ENCODE peak calls at places on chromosomes 11 and 22, in five cellular contexts. One of them, this sample, is unnamed.

GRCh38 chr22:37419916-37420655 is 7.2 kb downstream of the ELFN2 start:
- DNase-seq in HepG2: no peak
- DNase-seq in WTC11: peak; percentile 64
- DNase-seq in A549: no peak
- DNase-seq in GM12878: no peak
- DNase-seq in this sample: peak; percentile 6

GRCh38 chr11:112731538-112731937 is 229.7 kb upstream of the NCAM1 start:
- DNase-seq in HepG2: no peak
- DNase-seq in WTC11: no peak
- DNase-seq in A549: no peak
- DNase-seq in GM12878: no peak
- DNase-seq in this sample: no peak

GRCh38 chr22:48734359-48734758 is 1093.3 kb downstream of the BRD1 start:
- DNase-seq in HepG2: no peak
- DNase-seq in WTC11: no peak
- DNase-seq in A549: no peak
- DNase-seq in GM12878: no peak
- DNase-seq in this sample: no peak

GRCh38 chr22:26416670-26417270 is 12.3 kb upstream of the ASPHD2 start:
- DNase-seq in HepG2: no peak
- DNase-seq in WTC11: peak; percentile 58
- DNase-seq in A549: no peak
- DNase-seq in GM12878: no peak
- DNase-seq in this sample: no peak

GRCh38 chr11:112173152-112173551 is 2.2 kb upstream of the BCO2 start:
- DNase-seq in HepG2: no peak
- DNase-seq in WTC11: no peak
- DNase-seq in A549: no peak
- DNase-seq in GM12878: no peak
- DNase-seq in this sample: peak; percentile 11

GRCh38 chr22:44159811-44160210 is 20.9 kb upstream of the PARVG start:
- DNase-seq in HepG2: no peak
- DNase-seq in WTC11: no peak
- DNase-seq in A549: no peak
- DNase-seq in GM12878: no peak
- DNase-seq in this sample: no peak

GRCh38 chr11:86595401-86595800 is 77.0 kb downstream of the ME3 start:
- DNase-seq in HepG2: no peak
- DNase-seq in WTC11: no peak
- DNase-seq in A549: no peak
- DNase-seq in GM12878: no peak
- DNase-seq in this sample: no peak

GRCh38 chr11:111395081-111395480 is 16.0 kb upstream of the POU2AF1 start:
- DNase-seq in HepG2: peak; percentile 93
- DNase-seq in WTC11: no peak
- DNase-seq in A549: no peak
- DNase-seq in GM12878: no peak
- DNase-seq in this sample: no peak

GRCh38 chr11:94664336-94664735 is 97.2 kb downstream of the PIWIL4 start:
- DNase-seq in HepG2: no peak
- DNase-seq in WTC11: no peak
- DNase-seq in A549: peak; percentile 5
- DNase-seq in GM12878: no peak
- DNase-seq in this sample: no peak

GRCh38 chr22:45547016-45547345 is 44.3 kb downstream of the FBLN1 start:
- DNase-seq in HepG2: no peak
- DNase-seq in WTC11: no peak
- DNase-seq in A549: no peak
- DNase-seq in GM12878: no peak
- DNase-seq in this sample: no peak

GRCh38 chr11:111719379-111719778 is 46.8 kb downstream of the PPP2R1B start:
- DNase-seq in HepG2: no peak
- DNase-seq in WTC11: no peak
- DNase-seq in A549: no peak
- DNase-seq in GM12878: no peak
- DNase-seq in this sample: no peak

GRCh38 chr11:108206171-108206570 is 16.3 kb downstream of the NPAT start:
- DNase-seq in HepG2: no peak
- DNase-seq in WTC11: no peak
- DNase-seq in A549: no peak
- DNase-seq in GM12878: no peak
- DNase-seq in this sample: no peak

GRCh38 chr11:69535928-69536327 is 54.5 kb downstream of the LINC01488 start:
- DNase-seq in HepG2: no peak
- DNase-seq in WTC11: no peak
- DNase-seq in A549: no peak
- DNase-seq in GM12878: no peak
- DNase-seq in this sample: no peak

GRCh38 chr22:31350410-31350863 is 4.3 kb upstream of the PATZ1 start:
- DNase-seq in HepG2: peak; percentile 90
- DNase-seq in WTC11: peak; percentile 37
- DNase-seq in A549: peak; percentile 34
- DNase-seq in GM12878: no peak
- DNase-seq in this sample: peak; percentile 23

GRCh38 chr11:65435981-65436411 is 13.4 kb downstream of the NEAT1 start:
- DNase-seq in HepG2: no peak
- DNase-seq in WTC11: no peak
- DNase-seq in A549: peak; percentile 44
- DNase-seq in GM12878: no peak
- DNase-seq in this sample: peak; percentile 14

GRCh38 chr22:40400173-40400572 is 29.8 kb downstream of the SGSM3 start:
- DNase-seq in HepG2: no peak
- DNase-seq in WTC11: no peak
- DNase-seq in A549: no peak
- DNase-seq in GM12878: peak; percentile 63
- DNase-seq in this sample: no peak

GRCh38 chr11:7536102-7536501 is 22.3 kb downstream of the PPFIBP2 start:
- DNase-seq in HepG2: no peak
- DNase-seq in WTC11: peak; percentile 49
- DNase-seq in A549: peak; percentile 35
- DNase-seq in GM12878: no peak
- DNase-seq in this sample: peak; percentile 13

GRCh38 chr22:46251266-46251665 is 1.2 kb upstream of the CDPF1 start:
- DNase-seq in HepG2: no peak
- DNase-seq in WTC11: no peak
- DNase-seq in A549: no peak
- DNase-seq in GM12878: no peak
- DNase-seq in this sample: no peak

DNA sequence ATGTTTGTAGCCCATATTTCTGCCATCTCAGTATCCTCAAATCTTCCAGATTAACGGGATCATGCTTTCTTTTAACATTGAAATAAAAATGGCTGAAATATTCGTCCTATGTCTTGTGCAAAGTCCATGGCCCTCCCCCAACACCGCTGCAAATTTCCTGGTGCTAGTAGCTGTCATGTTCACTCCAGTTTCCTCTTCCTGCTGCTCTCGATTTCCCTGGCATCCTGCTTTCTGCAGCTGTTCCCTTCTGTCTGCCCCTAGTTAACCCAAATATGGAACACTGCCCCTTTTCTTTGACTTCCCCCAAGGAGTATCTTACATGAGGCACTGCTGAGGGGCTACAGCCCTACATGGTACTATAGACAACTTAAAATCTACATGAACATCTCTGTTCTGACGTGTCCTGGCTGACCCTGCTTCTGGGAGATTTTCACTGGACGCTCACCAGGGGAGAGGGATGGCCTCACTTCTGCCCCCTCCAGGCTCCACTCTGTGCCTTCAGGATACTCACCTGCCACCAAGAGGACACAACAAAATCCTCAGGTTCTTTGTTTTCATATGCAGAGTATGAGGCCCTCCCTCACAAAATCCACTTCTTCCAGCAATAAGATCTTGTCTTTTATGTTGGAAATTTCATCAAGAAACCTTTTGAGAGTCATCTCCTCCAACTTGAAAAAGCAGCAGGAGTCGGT is 29.4 kb upstream of the SCUBE2 start:
- DNase-seq in HepG2: no peak
- DNase-seq in WTC11: peak; percentile 72
- DNase-seq in A549: peak; percentile 33
- DNase-seq in GM12878: no peak
- DNase-seq in this sample: peak; percentile 36
- TF ChIP-seq ESRRA in HepG2: no peak
- TF ChIP-seq ESRRA in WTC11: no peak
- TF ChIP-seq ESRRA in A549: no peak
- TF ChIP-seq ESRRA in GM12878: no peak
- TF ChIP-seq ESRRA in this sample: no peak

DNA sequence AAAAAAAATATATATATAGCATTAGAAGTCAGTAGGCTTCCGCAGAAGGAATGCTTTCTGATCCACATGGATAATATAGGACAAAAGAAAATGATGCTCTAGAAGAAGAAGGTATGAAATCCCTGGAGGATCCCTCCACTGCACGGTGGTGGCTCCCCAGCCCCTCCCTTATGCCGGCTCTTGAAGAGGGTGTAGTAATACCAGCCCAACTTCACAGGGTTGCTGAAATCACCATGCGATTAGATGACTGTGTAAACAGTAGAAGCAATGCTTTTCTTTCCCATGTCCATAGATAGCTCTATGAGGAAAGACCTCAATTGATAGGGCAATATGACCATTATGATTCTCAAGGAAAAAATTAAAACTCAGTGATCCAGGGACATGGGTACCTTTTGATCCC is 3.2 kb upstream of the ETS1 start:
- DNase-seq in HepG2: no peak
- DNase-seq in WTC11: no peak
- DNase-seq in A549: no peak
- DNase-seq in GM12878: no peak
- DNase-seq in this sample: no peak
- TF ChIP-seq ESRRA in HepG2: no peak
- TF ChIP-seq ESRRA in WTC11: no peak
- TF ChIP-seq ESRRA in A549: no peak
- TF ChIP-seq ESRRA in GM12878: no peak
- TF ChIP-seq ESRRA in this sample: no peak

DNA sequence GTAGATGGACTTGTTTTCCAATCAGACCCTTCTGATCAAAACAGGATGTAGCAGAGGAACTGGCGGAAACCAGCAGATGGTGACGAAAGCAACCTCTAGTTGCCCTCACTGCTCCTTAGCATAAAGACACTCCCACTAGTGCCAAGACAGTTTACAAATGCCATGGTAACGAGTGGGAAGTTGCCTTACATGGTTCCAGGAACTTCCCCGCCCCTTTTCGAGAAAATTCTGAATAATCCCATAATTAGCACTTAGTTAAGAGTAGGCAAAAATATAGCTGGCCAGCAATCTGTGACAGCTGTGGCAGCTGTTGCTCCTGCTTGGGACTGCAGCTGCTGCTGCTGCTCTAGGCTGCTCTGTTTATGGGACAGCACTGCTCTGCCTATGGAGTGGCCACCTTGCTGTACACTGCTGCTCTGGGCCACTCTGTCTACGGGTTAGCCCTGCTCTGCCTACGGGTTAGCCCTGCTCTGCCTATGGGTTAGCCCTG is 33.4 kb upstream of the SORL1 start:
- DNase-seq in HepG2: no peak
- DNase-seq in WTC11: no peak
- DNase-seq in A549: no peak
- DNase-seq in GM12878: no peak
- DNase-seq in this sample: no peak
- TF ChIP-seq ESRRA in HepG2: no peak
- TF ChIP-seq ESRRA in WTC11: no peak
- TF ChIP-seq ESRRA in A549: no peak
- TF ChIP-seq ESRRA in GM12878: no peak
- TF ChIP-seq ESRRA in this sample: no peak

DNA sequence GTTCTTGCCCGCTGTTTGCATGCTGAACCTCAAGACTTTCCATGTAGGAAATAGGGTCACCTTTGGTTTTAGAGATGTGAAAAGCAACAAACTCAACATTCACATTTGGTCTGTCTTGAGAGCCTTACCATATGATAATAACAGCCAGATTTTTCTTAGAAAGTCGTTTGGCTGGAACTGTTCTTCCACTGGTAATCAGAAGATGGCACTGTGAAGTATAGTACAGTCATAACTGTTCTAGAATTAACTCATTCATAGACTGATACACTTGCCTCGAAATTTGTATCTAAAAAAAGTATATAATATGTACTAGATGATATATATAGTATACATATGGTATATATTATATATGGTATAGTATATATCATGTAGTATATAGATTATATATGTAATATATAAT is 12.3 kb downstream of the LUZP2 start:
- DNase-seq in HepG2: no peak
- DNase-seq in WTC11: no peak
- DNase-seq in A549: no peak
- DNase-seq in GM12878: no peak
- DNase-seq in this sample: no peak
- TF ChIP-seq ESRRA in HepG2: no peak
- TF ChIP-seq ESRRA in WTC11: no peak
- TF ChIP-seq ESRRA in A549: no peak
- TF ChIP-seq ESRRA in GM12878: no peak
- TF ChIP-seq ESRRA in this sample: no peak